ENCODE peak calls at places on chromosomes 4 and X, in eight cellular contexts. U is stimulated activated CD8-positive, alpha-beta memory T cell treated with anti-CD3 and anti-CD28 coated beads, Interleukin-2, amount 100 ng/mL, for 48 hours; Y is GM18507; K is stimulated activated CD4-positive, alpha-beta T cell treated with anti-CD3 and anti-CD28 coated beads, Interleukin-12 subunit alpha, Interleukin-12 subunit beta, amount 100 ng/mL, for 4 hours; H is CD8-positive, alpha-beta T cell; B is activated naive CD8-positive, alpha-beta T cell treated with anti-CD3 and anti-CD28 coated beads, Interleukin-2, amount 50 U/mL, for 24 hours; T is SW480; X is endothelial cell of umbilical vein. S is an unnamed sample.

GRCh38 chrX:55119271-55119670 is 30.5 kb downstream of the PAGE2 start:
- DNase-seq in U (no peak), Y (no peak), K (no peak), H (no peak), B (no peak), T (no peak), X (peak; percentile 87), S (no peak)

GRCh38 chrX:152588206-152588605 is 49.5 kb upstream of the GABRQ start:
- DNase-seq in U (no peak), Y (no peak), K (no peak), H (no peak), B (no peak), T (no peak), X (no peak), S (no peak)

GRCh38 chr4:115376866-115377265 is 263.4 kb upstream of the NDST4 start:
- DNase-seq in U (no peak), Y (no peak), K (no peak), H (no peak), B (no peak), T (no peak), X (no peak), S (no peak)

GRCh38 chr4:42671431-42672194 is 14.7 kb upstream of the ATP8A1 start:
- DNase-seq in U (no peak), Y (no peak), K (no peak), H (peak; percentile 45), B (peak; percentile 47), T (no peak), X (no peak), S (no peak)

GRCh38 chr4:180028682-180029081 is 2214.5 kb upstream of the TENM3 start:
- DNase-seq in U (no peak), Y (no peak), K (peak; percentile 0), H (no peak), B (no peak), T (peak; percentile 1), X (no peak), S (no peak)

GRCh38 chr4:12924728-12925320 is 559.3 kb downstream of the RAB28 start:
- DNase-seq in U (no peak), Y (no peak), K (no peak), H (no peak), B (no peak), T (no peak), X (no peak), S (no peak)

GRCh38 chr4:2247128-2248043 is 5.5 kb upstream of the HAUS3 start:
- DNase-seq in U (no peak), Y (no peak), K (no peak), H (no peak), B (no peak), T (no peak), X (no peak), S (no peak)

GRCh38 chrX:115047181-115047580 is 29.8 kb upstream of the IL13RA2 start:
- DNase-seq in U (no peak), Y (no peak), K (no peak), H (no peak), B (no peak), T (no peak), X (no peak), S (no peak)

GRCh38 chr4:145285928-145286327 is 105.5 kb upstream of the OTUD4 start:
- DNase-seq in U (no peak), Y (no peak), K (no peak), H (no peak), B (no peak), T (peak; percentile 5), X (peak; percentile 65), S (no peak)

GRCh38 chr4:168725935-168726334 is 229.1 kb downstream of the PALLD start:
- DNase-seq in U (no peak), Y (no peak), K (no peak), H (no peak), B (no peak), T (no peak), X (no peak), S (no peak)

GRCh38 chr4:78058591-78059523 is 1.7 kb downstream of the FRAS1 start:
- DNase-seq in U (no peak), Y (no peak), K (peak; percentile 1), H (no peak), B (peak; percentile 5), T (peak; percentile 45), X (peak; percentile 33), S (no peak)

GRCh38 chr4:143360838-143361237 is 24.2 kb downstream of the GAB1 start:
- DNase-seq in U (no peak), Y (no peak), K (no peak), H (no peak), B (no peak), T (no peak), X (no peak), S (no peak)

S was measured in GOT3.